ENCODE peak calls at places on chromosomes 11 and 22, in ten cellular contexts. I is stimulated activated CD8-positive, alpha-beta memory T cell treated with anti-CD3 and anti-CD28 coated beads, Interleukin-15, amount 100 ng/mL, for 4 hours; E is NCI-H2029; V is fibroblast of mammary gland; R is activated naive CD8-positive, alpha-beta T cell treated with anti-CD3 and anti-CD28 coated beads, Interleukin-2, amount 50 U/mL, for 16 hours; D is iris pigment epithelial cell; C is keratinocyte; N is stimulated activated CD4-positive, alpha-beta T cell treated with anti-CD3 and anti-CD28 coated beads, Interleukin-12 subunit alpha, Interleukin-12 subunit beta, amount 100 ng/mL, for 4 hours; U is brain microvascular endothelial cell; F is KBM-7. H is an unnamed sample.

GRCh38 chr11:47234669-47235075 is 13.9 kb downstream of the ACP2 start:
- DNase-seq in N (peak; percentile 14), E (peak; percentile 82), I (no peak), D (no peak), F (no peak), C (no peak), V (peak; percentile 45), R (no peak), U (peak; percentile 67), H (no peak)

GRCh38 chr11:9642894-9643293 is 21.0 kb upstream of the SWAP70 start:
- DNase-seq in F (peak; percentile 28), D (no peak), N (no peak), I (no peak), C (no peak), R (no peak), V (no peak), U (no peak), E (no peak), H (no peak)

GRCh38 chr11:117902001-117902855 is 25.8 kb upstream of the FXYD6 start:
- DNase-seq in E (no peak), N (no peak), V (no peak), U (no peak), D (no peak), I (no peak), R (no peak), C (no peak), F (no peak), H (no peak)

GRCh38 chr22:50571264-50572175 is 6.7 kb downstream of the CPT1B start:
- DNase-seq in C (no peak), V (no peak), D (no peak), F (no peak), I (no peak), U (no peak), N (no peak), E (no peak), R (no peak), H (no peak)

GRCh38 chr11:85718991-85719807 is 33.2 kb upstream of the CCDC89 start:
- DNase-seq in E (no peak), U (peak; percentile 93), R (no peak), N (no peak), I (no peak), V (peak; percentile 99), D (peak; percentile 93), C (peak; percentile 68), F (no peak), H (peak; percentile 95)

GRCh38 chr22:41237707-41238569 is 2.8 kb downstream of the CHADL start:
- DNase-seq in V (peak; percentile 26), U (no peak), C (no peak), N (peak; percentile 75), D (peak; percentile 27), R (peak; percentile 57), F (peak; percentile 52), E (peak; percentile 17), I (peak; percentile 50), H (no peak)

GRCh38 chr11:114059984-114060401 is 482 bp downstream of the ZBTB16 start:
- DNase-seq in N (no peak), R (no peak), C (no peak), I (no peak), V (peak; percentile 50), D (peak; percentile 81), U (no peak), E (no peak), F (no peak), H (no peak)

GRCh38 chr11:117837070-117837776 is 12.7 kb upstream of the FXYD2 start:
- DNase-seq in U (no peak), R (no peak), V (no peak), N (no peak), E (no peak), F (no peak), I (no peak), C (no peak), D (no peak), H (no peak)

GRCh38 chr11:39741066-39741465 is 1718.4 kb downstream of the LRRC4C start:
- DNase-seq in D (peak; percentile 1), F (no peak), E (no peak), R (no peak), C (no peak), N (no peak), V (no peak), I (no peak), U (no peak), H (peak; percentile 65)

GRCh38 chr11:124673333-124674167 is at the start of the genes SIAE and SPA17:
- DNase-seq in C (peak; percentile 75), R (peak; percentile 62), U (peak; percentile 90), F (peak; percentile 95), V (peak; percentile 95), D (peak; percentile 97), N (peak; percentile 83), I (peak; percentile 62), E (peak; percentile 45), H (peak; percentile 84)

GRCh38 chr11:113553235-113553634 is 78.0 kb upstream of the DRD2 start:
- DNase-seq in E (no peak), C (peak; percentile 95), N (no peak), D (peak; percentile 87), F (no peak), R (no peak), I (no peak), U (peak; percentile 89), V (peak; percentile 90), H (peak; percentile 96)